ENCODE peak calls at places on chromosomes 12 and 14, in six cellular contexts. H is adrenal gland, M is heart left ventricle, F is suprapubic skin, K is upper lobe of right lung, O is psoas muscle. D is an unnamed sample.

GRCh38 chr12:63863658-63864455 is 19.4 kb downstream of the SRGAP1 start:
- DNase-seq in F (no peak), O (no peak), H (no peak), M (no peak), K (no peak), D (no peak)

GRCh38 chr14:101125719-101126375 is 222.3 kb upstream of the RTL1 start:
- DNase-seq in K (peak; percentile 53), M (no peak), O (peak; percentile 5), F (peak; percentile 60), H (no peak), D (no peak)

GRCh38 chr12:53090559-53090958 is 6.9 kb upstream of the IGFBP6 start:
- DNase-seq in K (no peak), M (no peak), H (no peak), F (no peak), O (no peak), D (no peak)

GRCh38 chr12:119693006-119693405 is 25.1 kb downstream of the PRKAB1 start:
- DNase-seq in H (peak; percentile 88), K (no peak), M (peak; percentile 67), O (no peak), F (no peak), D (no peak)

GRCh38 chr12:50764861-50765324 is 992 bp downstream of the ATF1 start:
- DNase-seq in H (no peak), O (no peak), M (peak; percentile 23), F (peak; percentile 81), K (no peak), D (no peak)

GRCh38 chr12:54648265-54648664 is at the start of gene DCD:
- DNase-seq in H (no peak), F (no peak), K (no peak), O (no peak), M (no peak), D (no peak)

GRCh38 chr14:103847954-103848719 is 762 bp upstream of the PPP1R13B start:
- DNase-seq in O (peak; percentile 50), K (peak; percentile 76), M (peak; percentile 46), F (peak; percentile 78), H (peak; percentile 54), D (peak; percentile 20)

GRCh38 chr14:29463727-29464370 is 463.8 kb downstream of the PRKD1 start:
- DNase-seq in O (no peak), K (no peak), M (no peak), H (no peak), F (no peak), D (no peak)

GRCh38 chr12:57236925-57237652 is 7.6 kb downstream of the SHMT2 start:
- DNase-seq in O (peak; percentile 24), F (no peak), H (no peak), M (peak; percentile 74), K (no peak), D (no peak)

GRCh38 chr12:7833831-7834230 is 38.9 kb downstream of the SLC2A14 start:
- DNase-seq in M (no peak), F (no peak), O (no peak), H (no peak), K (no peak), D (no peak)

GRCh38 chr12:7834701-7835100 is 38.0 kb downstream of the SLC2A14 start:
- DNase-seq in H (no peak), F (no peak), M (no peak), K (no peak), O (no peak), D (no peak)

GRCh38 chr12:7835766-7836165 is 36.9 kb downstream of the SLC2A14 start:
- DNase-seq in H (no peak), O (no peak), M (no peak), F (no peak), K (no peak), D (no peak)

GRCh38 chr12:7835116-7835515 is 37.6 kb downstream of the SLC2A14 start:
- DNase-seq in K (no peak), M (no peak), O (no peak), H (no peak), F (no peak), D (no peak)

GRCh38 chr12:7832059-7832696 is 40.5 kb downstream of the SLC2A14 start:
- DNase-seq in H (no peak), M (peak; percentile 35), F (no peak), K (no peak), O (no peak), D (peak; percentile 56)
- TF ChIP-seq CTCF in H (peak; percentile 40), M (peak; percentile 47), F (peak; percentile 21), K (peak; percentile 49), O (no peak), D (peak; percentile 73)

GRCh38 chr12:58884916-58885315 is 35.4 kb downstream of the LRIG3 start:
- DNase-seq in H (no peak), M (no peak), K (no peak), O (no peak), F (no peak), D (no peak)

GRCh38 chr12:58887071-58887470 is 33.2 kb downstream of the LRIG3 start:
- DNase-seq in F (no peak), K (no peak), H (no peak), M (no peak), O (no peak), D (no peak)

GRCh38 chr12:58883576-58884334 is 36.5 kb downstream of the LRIG3 start:
- DNase-seq in M (no peak), O (no peak), H (no peak), F (no peak), K (no peak), D (no peak)

GRCh38 chr12:58886474-58886873 is 33.8 kb downstream of the LRIG3 start:
- DNase-seq in K (no peak), O (no peak), H (no peak), F (no peak), M (no peak), D (no peak)

DNA sequence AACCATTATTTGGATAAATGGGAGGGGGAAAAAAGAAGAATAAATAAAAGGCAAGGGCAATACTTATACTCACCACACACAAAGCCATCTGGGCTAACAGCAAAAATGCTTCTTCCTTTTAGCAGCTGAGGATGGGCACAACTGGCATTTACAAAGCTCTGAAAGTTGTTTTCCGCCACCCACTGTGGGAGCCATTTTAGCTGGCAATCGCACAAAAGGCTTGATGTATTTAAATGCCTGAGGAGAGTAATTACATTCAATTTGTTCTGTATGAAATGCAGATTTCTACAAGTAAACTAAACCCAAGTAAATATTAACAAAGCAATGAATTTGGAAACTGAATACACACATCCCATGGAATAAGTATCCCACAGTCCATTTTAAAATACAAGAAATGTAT is 37.5 kb downstream of the LRIG3 start:
- DNase-seq in H (no peak), K (no peak), F (no peak), O (no peak), M (no peak), D (no peak)
- H3K36me3 ChIP-seq in H (no peaks in the 10 kb centered on the region), K (peaks cover 88% of the 10 kb centered on the region), F (peaks cover 89% of the 10 kb centered on the region), O (peaks cover 15% of the 10 kb centered on the region), M (peaks cover 99% of the 10 kb centered on the region), D (peaks cover 63% of the 10 kb centered on the region)

GRCh38 chr12:47124451-47124850 is 44.7 kb upstream of the AMIGO2 start:
- DNase-seq in O (no peak), H (no peak), K (no peak), M (no peak), F (no peak), D (peak; percentile 40)

GRCh38 chr12:47120736-47121135 is 41.0 kb upstream of the AMIGO2 start:
- DNase-seq in M (no peak), O (no peak), K (no peak), H (no peak), F (no peak), D (no peak)

GRCh38 chr12:47121146-47121545 is 41.4 kb upstream of the AMIGO2 start:
- DNase-seq in M (no peak), H (no peak), K (no peak), F (no peak), O (no peak), D (peak; percentile 33)

GRCh38 chr12:47123730-47124129 is 44.0 kb upstream of the AMIGO2 start:
- DNase-seq in F (no peak), H (no peak), K (no peak), O (no peak), M (no peak), D (no peak)
- H3K27ac ChIP-seq in F (no peak overlapping the region), H (no peak overlapping the region), K (no peak overlapping the region), O (no peak overlapping the region), M (no peak overlapping the region), D (no peak overlapping the region)

DNA sequence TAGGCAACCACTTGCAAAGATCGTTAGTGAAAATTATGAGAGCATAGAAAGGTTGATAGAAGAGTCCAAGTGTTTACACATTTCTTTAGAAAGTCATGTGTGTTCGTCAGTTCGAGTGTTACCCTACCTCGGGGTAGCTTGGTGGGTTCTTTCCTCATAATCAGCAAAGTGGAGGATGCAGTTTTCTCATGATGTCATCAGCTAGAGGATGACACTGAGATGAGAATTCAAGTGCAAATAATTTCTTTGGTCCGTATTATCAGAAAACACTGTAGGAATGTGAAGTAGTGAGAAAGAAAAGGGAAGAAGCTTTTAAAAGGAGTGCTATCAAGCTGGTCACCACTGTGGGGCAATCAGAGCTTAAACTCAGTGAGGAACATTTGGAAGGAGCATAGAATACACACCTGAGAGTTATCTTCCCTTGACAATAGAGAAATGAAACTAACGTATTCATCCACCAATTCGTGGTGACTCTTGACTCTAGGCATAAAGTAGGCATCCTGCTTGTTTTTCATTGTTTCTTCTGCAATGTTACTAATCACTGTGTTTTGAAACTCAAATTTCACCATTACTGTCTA is 1340.9 kb upstream of the TMEM132C start:
- DNase-seq in H (no peak), M (no peak), O (no peak), K (no peak), F (no peak), D (no peak)
- TF ChIP-seq CTCF in H (no peak), M (no peak), O (no peak), K (no peak), F (no peak), D (no peak)

DNA sequence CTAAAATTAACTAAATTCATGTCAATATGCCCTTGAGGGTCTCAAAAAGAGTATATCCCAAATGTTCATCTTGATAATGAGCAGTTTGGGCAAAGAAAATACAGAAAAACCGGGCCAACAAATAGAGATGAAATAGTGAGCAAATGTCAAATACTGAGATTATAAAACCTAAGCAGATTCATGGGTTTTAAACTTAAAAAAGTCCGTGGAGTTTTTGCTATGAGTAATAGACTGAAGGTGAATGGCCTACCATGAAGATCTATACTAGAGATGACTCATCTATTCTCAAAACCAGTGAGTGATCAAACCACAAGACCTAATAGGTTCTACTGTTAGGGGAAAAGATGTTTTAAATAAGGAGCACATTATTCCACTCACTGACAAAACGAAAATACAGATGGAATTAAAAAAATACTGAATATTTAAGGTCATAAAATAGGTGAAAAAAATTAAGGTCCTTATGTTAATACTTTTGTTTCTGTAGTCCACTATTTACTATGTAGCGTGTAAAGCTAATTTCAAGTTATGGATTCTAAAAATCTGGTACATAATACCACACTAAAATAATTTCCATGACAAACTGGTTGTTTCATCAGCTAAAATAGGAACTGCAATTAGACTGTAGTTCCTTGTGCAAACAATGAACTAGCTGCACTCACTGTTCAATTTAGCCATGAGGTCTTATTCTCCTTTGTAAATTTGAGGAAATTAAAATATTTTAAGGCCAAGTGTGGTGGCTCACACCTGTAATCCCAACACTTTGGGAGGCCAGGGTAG is 5.0 kb downstream of the HNRNPC start:
- DNase-seq in M (no peak), F (no peak), K (no peak), O (no peak), H (no peak), D (no peak)
- H3K36me3 ChIP-seq in M (peaks cover 76% of the 10 kb centered on the region), F (peaks cover 49% of the 10 kb centered on the region), K (peaks cover 70% of the 10 kb centered on the region), O (peaks cover 7% of the 10 kb centered on the region), H (no peaks in the 10 kb centered on the region), D (peaks cover 60% of the 10 kb centered on the region)

D was measured in brain microvascular endothelial cell.